ENCODE peak calls at places on chromosomes 3 and 15, in seven cellular contexts. U is T-helper 17 cell, R is lower leg skin, X is AG08396, P is NCI-H2081, G is NCI-H1092, W is EL. K is an unnamed sample.

GRCh38 chr15:48705381-48705780 is 59.9 kb upstream of the FBN1 start:
- DNase-seq in G (no peak), P (no peak), W (no peak), U (no peak), R (no peak), X (no peak), K (no peak)

GRCh38 chr3:10995871-10996270 is 3.3 kb downstream of the SLC6A1 start:
- DNase-seq in G (no peak), P (no peak), X (no peak), W (no peak), R (no peak), U (no peak), K (no peak)

GRCh38 chr3:15479602-15480248 is 41.8 kb downstream of the COLQ start:
- DNase-seq in P (no peak), G (no peak), R (no peak), U (no peak), W (no peak), X (no peak), K (no peak)

GRCh38 chr3:170132335-170132734 is 49.2 kb downstream of the PHC3 start:
- DNase-seq in U (no peak), W (no peak), P (no peak), R (no peak), X (no peak), G (no peak), K (no peak)

GRCh38 chr3:120272294-120272693 is 12.7 kb downstream of the GPR156 start:
- DNase-seq in X (no peak), W (no peak), U (no peak), R (no peak), P (no peak), G (no peak), K (no peak)

GRCh38 chr3:79490165-79491028 is 277.4 kb downstream of the ROBO1 start:
- DNase-seq in X (peak), U (no peak), P (no peak), R (peak), W (peak), G (no peak), K (peak)

GRCh38 chr3:16253601-16254000 is 11.1 kb downstream of the DPH3 start:
- DNase-seq in P (no peak), G (no peak), W (no peak), X (no peak), U (no peak), R (peak), K (no peak)

GRCh38 chr3:97235611-97236315 is 421.4 kb downstream of the EPHA6 start:
- DNase-seq in G (no peak), U (no peak), P (no peak), W (no peak), X (no peak), R (no peak), K (peak)

GRCh38 chr3:44885618-44886017 is 11.2 kb downstream of the TGM4 start:
- DNase-seq in U (no peak), W (peak), G (no peak), X (peak), P (no peak), R (no peak), K (no peak)

GRCh38 chr15:70093481-70094309 is 4.0 kb downstream of the TLE3 start:
- DNase-seq in P (peak), W (no peak), X (no peak), R (peak), G (no peak), U (no peak), K (peak)

GRCh38 chr3:25239042-25239441 is 189.0 kb upstream of the RARB start:
- DNase-seq in U (no peak), X (no peak), W (no peak), G (no peak), P (no peak), R (no peak), K (no peak)

GRCh38 chr15:43525131-43525530 is 7.7 kb downstream of the MAP1A start:
- DNase-seq in U (no peak), P (no peak), W (no peak), G (no peak), X (no peak), R (no peak), K (no peak)

GRCh38 chr3:141561426-141562034 is 74.7 kb downstream of the RASA2 start:
- DNase-seq in P (peak), U (peak), X (peak), G (no peak), W (peak), R (peak), K (peak)

GRCh38 chr3:172550347-172550943 is 27.2 kb upstream of the TNFSF10 start:
- DNase-seq in W (peak), P (no peak), X (peak), U (no peak), G (no peak), R (no peak), K (no peak)

GRCh38 chr15:98067339-98067738 is 106.8 kb downstream of the ARRDC4 start:
- DNase-seq in W (peak), R (no peak), G (no peak), X (no peak), U (no peak), P (no peak), K (no peak)

GRCh38 chr3:181700168-181701087 is 11.3 kb upstream of the SOX2 start:
- DNase-seq in P (peak), X (peak), G (peak), W (peak), U (no peak), R (no peak), K (peak)

GRCh38 chr3:114411811-114412803 is 118.3 kb downstream of the TIGIT start:
- DNase-seq in G (no peak), P (no peak), R (no peak), W (peak), X (peak), U (no peak), K (no peak)

GRCh38 chr15:31297880-31298456 is 28.7 kb upstream of the KLF13 start:
- DNase-seq in X (no peak), P (no peak), R (peak), W (no peak), U (no peak), G (no peak), K (no peak)

GRCh38 chr3:129345971-129346370 is 67.3 kb downstream of the HMCES start:
- DNase-seq in W (no peak), R (no peak), X (no peak), G (no peak), P (no peak), U (no peak), K (no peak)

GRCh38 chr3:174153875-174154274 is 705.3 kb upstream of the NAALADL2 start:
- DNase-seq in X (no peak), P (no peak), U (no peak), G (no peak), W (peak), R (no peak), K (no peak)

GRCh38 chr3:193655827-193656433 is 62.9 kb downstream of the OPA1 start:
- DNase-seq in X (no peak), R (no peak), U (no peak), W (no peak), G (no peak), P (no peak), K (no peak)

GRCh38 chr3:133487920-133488540 is 85.5 kb upstream of the CDV3 start:
- DNase-seq in R (no peak), P (no peak), U (peak), G (no peak), X (peak), W (peak), K (no peak)

GRCh38 chr3:178389258-178389657 is 147.0 kb upstream of the KCNMB2 start:
- DNase-seq in X (no peak), U (no peak), G (no peak), R (no peak), W (no peak), P (no peak), K (no peak)

GRCh38 chr3:142150271-142150670 is 927 bp upstream of the TFDP2 start:
- DNase-seq in U (no peak), G (no peak), X (no peak), P (no peak), R (no peak), W (no peak), K (no peak)

GRCh38 chr15:62607643-62608042 is 434.9 kb upstream of the TPM1 start:
- DNase-seq in X (peak), R (no peak), G (no peak), U (no peak), P (no peak), W (peak), K (no peak)

GRCh38 chr3:127739347-127740135 is 66.8 kb downstream of the ABTB1 start:
- DNase-seq in W (no peak), R (no peak), X (no peak), P (no peak), U (no peak), G (no peak), K (no peak)